ENCODE peak calls at places on chromosomes 11 and 22, in six cellular contexts. H is stomach, A is A549, B is esophagus muscularis mucosa, P is transverse colon, V is GM12878. E is an unnamed sample.

GRCh38 chr22:27750866-27751265 is 50.7 kb downstream of the MN1 start:
- DNase-seq in B (no peak), P (no peak), V (no peak), A (no peak), H (no peak), E (no peak)

GRCh38 chr11:27204527-27204926 is 158.5 kb downstream of the CCDC34 start:
- DNase-seq in P (peak), H (no peak), A (peak), V (no peak), B (no peak), E (no peak)

GRCh38 chr11:93528757-93529639 is 14.2 kb downstream of the SMCO4 start:
- DNase-seq in V (no peak), P (no peak), B (no peak), H (no peak), A (no peak), E (no peak)

GRCh38 chr11:4134844-4135243 is 40.2 kb downstream of the RRM1 start:
- DNase-seq in P (no peak), A (peak), V (no peak), H (no peak), B (no peak), E (no peak)

GRCh38 chr11:120184946-120185677 is 25.7 kb upstream of the OAF start:
- DNase-seq in H (peak), A (no peak), V (no peak), P (peak), B (no peak), E (peak)

GRCh38 chr11:26847459-26847858 is 125.6 kb upstream of the SLC5A12 start:
- DNase-seq in A (no peak), H (no peak), V (no peak), B (no peak), P (no peak), E (no peak)

GRCh38 chr22:41521166-41521565 is 23.1 kb downstream of the POLR3H start:
- DNase-seq in B (no peak), V (no peak), A (no peak), P (no peak), H (no peak), E (no peak)

GRCh38 chr11:27234043-27234668 is 128.9 kb downstream of the CCDC34 start:
- DNase-seq in V (peak), P (peak), A (peak), H (no peak), B (no peak), E (no peak)

GRCh38 chr22:48779211-48779643 is 1048.4 kb downstream of the BRD1 start:
- DNase-seq in H (no peak), B (peak), P (no peak), V (no peak), A (no peak), E (no peak)

GRCh38 chr11:95084509-95084908 is 5.1 kb upstream of the ENDOD1 start:
- DNase-seq in P (no peak), H (no peak), A (no peak), V (no peak), B (no peak), E (no peak)

GRCh38 chr22:24503137-24503850 is 8.2 kb downstream of the UPB1 start:
- DNase-seq in A (peak), P (peak), V (peak), H (peak), B (no peak), E (no peak)

GRCh38 chr11:92227954-92228935 is 3.6 kb downstream of the FAT3 start:
- DNase-seq in B (no peak), H (no peak), V (no peak), P (no peak), A (no peak), E (no peak)

GRCh38 chr11:30801357-30801756 is 215.2 kb upstream of the MPPED2 start:
- DNase-seq in B (no peak), P (no peak), A (no peak), V (no peak), H (no peak), E (no peak)

GRCh38 chr11:315051-315481 is 1.2 kb downstream of the IFITM1 start:
- DNase-seq in A (no peak), P (no peak), H (no peak), B (no peak), V (no peak), E (no peak)

GRCh38 chr11:75386912-75387311 is 12.4 kb upstream of the RPS3 start:
- DNase-seq in V (no peak), H (no peak), A (peak), P (peak), B (no peak), E (no peak)

GRCh38 chr22:44701824-44702478 is at the start of gene PRR5:
- DNase-seq in H (peak), B (no peak), P (peak), V (no peak), A (peak), E (peak)

GRCh38 chr22:42385691-42386090 is 46.5 kb downstream of the NFAM1 start:
- DNase-seq in B (no peak), A (no peak), P (no peak), V (no peak), H (no peak), E (no peak)

GRCh38 chr22:20429254-20430100 is 8.1 kb downstream of the SCARF2 start:
- DNase-seq in P (peak), V (no peak), B (no peak), A (no peak), H (peak), E (no peak)

GRCh38 chr22:39946571-39947407 is 13.4 kb upstream of the TMA7B start:
- DNase-seq in H (no peak), V (no peak), P (no peak), A (no peak), B (no peak), E (no peak)

GRCh38 chr22:39010946-39011625 is 3.0 kb upstream of the APOBEC3C start:
- DNase-seq in V (no peak), H (no peak), A (no peak), P (no peak), B (no peak), E (no peak)

GRCh38 chr11:63944987-63945386 is 6.2 kb downstream of the NAA40 start:
- DNase-seq in B (no peak), H (no peak), A (no peak), V (no peak), P (peak), E (no peak)

GRCh38 chr11:63942803-63943202 is 4.0 kb downstream of the NAA40 start:
- DNase-seq in V (no peak), B (no peak), P (no peak), A (no peak), H (no peak), E (no peak)

GRCh38 chr11:63941901-63942300 is 3.1 kb downstream of the NAA40 start:
- DNase-seq in V (no peak), B (no peak), A (no peak), P (no peak), H (no peak), E (no peak)

GRCh38 chr11:63940786-63941185 is 2.0 kb downstream of the NAA40 start:
- DNase-seq in V (no peak), P (no peak), H (no peak), B (no peak), A (no peak), E (no peak)

GRCh38 chr11:63945482-63946163 is 6.8 kb downstream of the NAA40 start:
- DNase-seq in A (peak), P (peak), V (no peak), B (no peak), H (peak), E (peak)
- H3K4me3 ChIP-seq in A (no peak), P (no peak), V (no peak), B (peak), H (no peak), E (no peak)

DNA sequence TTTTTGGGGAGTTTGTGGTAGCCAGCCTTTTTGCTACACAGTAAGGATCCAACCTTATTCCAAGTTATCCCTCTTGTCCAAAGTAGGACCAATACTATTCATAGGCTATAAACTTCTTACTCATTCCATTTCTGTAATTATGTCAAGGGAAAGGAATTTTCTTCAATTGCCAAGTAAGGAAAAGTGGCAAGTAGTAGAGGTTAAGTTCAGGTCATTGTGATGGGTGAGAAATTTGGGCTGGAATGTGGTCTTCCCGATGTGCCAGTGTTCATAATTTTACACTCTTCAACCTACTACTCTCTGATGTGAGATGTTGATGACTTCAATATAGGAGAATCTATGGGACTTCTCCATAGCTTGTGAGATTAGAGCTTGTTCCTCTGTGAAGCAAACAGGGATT is 648.8 kb downstream of the METTL15 start:
- DNase-seq in B (no peak), P (no peak), A (peak), V (no peak), H (no peak), E (no peak)
- TF ChIP-seq EP300 in B (no peak), P (no peak), A (no peak), V (no peak), H (no peak), E (no peak)

GRCh38 chr11:122441702-122442092 is 213.8 kb upstream of the UBASH3B start:
- DNase-seq in A (no peak), B (no peak), H (no peak), P (no peak), V (no peak), E (no peak)
- H3K4me3 ChIP-seq in A (peak), B (peak), H (peak), P (no peak), V (no peak), E (peak)

DNA sequence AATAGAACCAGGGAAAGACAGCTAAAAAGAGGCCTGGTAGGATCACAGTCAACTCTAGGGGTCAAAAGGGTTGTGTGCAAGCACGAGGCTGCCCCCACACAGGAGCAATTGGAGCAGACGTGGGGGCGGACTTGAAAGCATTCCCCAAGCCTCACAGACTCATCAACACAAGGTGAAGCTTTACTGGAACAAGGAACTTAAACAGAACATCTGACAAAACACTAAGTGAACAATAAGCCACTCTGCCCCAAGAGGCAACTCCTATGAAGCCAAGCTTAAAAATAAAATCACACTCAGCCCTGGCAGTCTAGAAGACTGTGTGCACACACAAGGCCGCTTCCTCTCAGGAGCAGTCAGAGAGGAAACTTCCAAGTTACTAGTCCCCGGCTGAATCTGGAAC is 32.2 kb upstream of the TEAD1 start:
- DNase-seq in P (no peak), H (no peak), A (no peak), B (no peak), V (no peak), E (no peak)
- TF ChIP-seq EP300 in P (no peak), H (no peak), A (no peak), B (no peak), V (no peak), E (no peak)

GRCh38 chr11:69296890-69297224 is 2.9 kb downstream of the MYEOV start:
- DNase-seq in A (no peak), H (peak), B (no peak), P (peak), V (no peak), E (no peak)
- H3K4me3 ChIP-seq in A (peak), H (peak), B (peak), P (peak), V (peak), E (no peak)

GRCh38 chr11:107840120-107840479 is 18.5 kb downstream of the SLC35F2 start:
- DNase-seq in A (peak), V (no peak), P (peak), B (no peak), H (no peak), E (no peak)
- TF ChIP-seq EP300 in A (no peak), V (no peak), P (no peak), B (no peak), H (no peak), E (no peak)